ENCODE peak calls at places on chromosomes 11 and 22, in four cellular contexts. U, O, Q and V are unnamed samples. For H3K4me1, the result is how much of the 10 kb centered on the place peaks cover.

GRCh38 chr11:57456960-57457642 is 3.2 kb upstream of the RTN4RL2 start:
- DNase-seq in U (peak), O (peak), Q (peak), V (peak)

GRCh38 chr22:20863356-20863755 is 4.5 kb downstream of the SNAP29 start:
- DNase-seq in U (no peak), O (no peak), Q (no peak), V (no peak)

GRCh38 chr11:22042081-22042480 is 150.8 kb upstream of the ANO5 start:
- DNase-seq in U (no peak), O (no peak), Q (no peak), V (no peak)

GRCh38 chr11:6357222-6357621 is 33.1 kb upstream of the SMPD1 start:
- DNase-seq in U (peak), O (peak), Q (peak), V (peak)

GRCh38 chr11:78946945-78947914 is 372.6 kb upstream of the NARS2 start:
- DNase-seq in U (peak), O (no peak), Q (no peak), V (no peak)

GRCh38 chr11:78350101-78350645 is 67.4 kb downstream of the GAB2 start:
- DNase-seq in U (peak), O (peak), Q (peak), V (no peak)

GRCh38 chr11:107769189-107769588 is 57.3 kb upstream of the SLN start:
- DNase-seq in U (no peak), O (no peak), Q (no peak), V (no peak)

GRCh38 chr11:32511926-32512325 is 71.7 kb upstream of the EIF3M start:
- DNase-seq in U (no peak), O (no peak), Q (no peak), V (no peak)

GRCh38 chr22:25542231-25542630 is 22.2 kb upstream of the GRK3 start:
- DNase-seq in U (no peak), O (no peak), Q (no peak), V (no peak)

GRCh38 chr22:40524392-40525249 is 111.9 kb downstream of the MRTFA start:
- DNase-seq in U (no peak), O (no peak), Q (no peak), V (no peak)

GRCh38 chr11:60498853-60499252 is 6.3 kb downstream of the MS4A12 start:
- DNase-seq in U (no peak), O (no peak), Q (no peak), V (no peak)

GRCh38 chr22:23696326-23696851 is 5.6 kb downstream of the RGL4 start:
- DNase-seq in U (no peak), O (no peak), Q (no peak), V (no peak)

GRCh38 chr11:76672431-76673163 is 2.0 kb upstream of the LRRC32 start:
- DNase-seq in U (no peak), O (no peak), Q (no peak), V (no peak)

GRCh38 chr11:64123679-64124078 is 42.2 kb downstream of the MACROD1 start:
- DNase-seq in U (no peak), O (no peak), Q (no peak), V (no peak)

GRCh38 chr11:64122411-64123101 is 43.4 kb downstream of the MACROD1 start:
- DNase-seq in U (no peak), O (no peak), Q (no peak), V (no peak)

GRCh38 chr11:64123102-64123434 is 42.8 kb downstream of the MACROD1 start:
- DNase-seq in U (peak), O (no peak), Q (peak), V (peak)

GRCh38 chr11:64125676-64126075 is 40.2 kb downstream of the MACROD1 start:
- DNase-seq in U (no peak), O (no peak), Q (no peak), V (no peak)

GRCh38 chr11:64124147-64124546 is 41.8 kb downstream of the MACROD1 start:
- DNase-seq in U (no peak), O (no peak), Q (no peak), V (no peak)
- H3K4me1 ChIP-seq in U (under half), O (under half), Q (under half), V (under half)

GRCh38 chr22:35894464-35894878 is 134.2 kb downstream of the RBFOX2 start:
- DNase-seq in U (peak), O (no peak), Q (peak), V (no peak)
- H3K4me3 ChIP-seq in U (peak), O (peak), Q (peak), V (no peak)

GRCh38 chr11:2691991-2692841 is 7.6 kb downstream of the KCNQ1OT1 start:
- DNase-seq in U (peak), O (peak), Q (no peak), V (peak)
- H3K4me1 ChIP-seq in U (under half), O (under half), Q (half or more), V (under half)

GRCh38 chr22:27672721-27673387 is 128.7 kb downstream of the MN1 start:
- DNase-seq in U (no peak), O (no peak), Q (no peak), V (no peak)

GRCh38 chr22:27670701-27671412 is 130.7 kb downstream of the MN1 start:
- DNase-seq in U (no peak), O (peak), Q (peak), V (no peak)

GRCh38 chr22:27668828-27669797 is 132.4 kb downstream of the MN1 start:
- DNase-seq in U (no peak), O (peak), Q (peak), V (no peak)

GRCh38 chr22:27669798-27670599 is 131.6 kb downstream of the MN1 start:
- DNase-seq in U (no peak), O (peak), Q (no peak), V (no peak)

DNA sequence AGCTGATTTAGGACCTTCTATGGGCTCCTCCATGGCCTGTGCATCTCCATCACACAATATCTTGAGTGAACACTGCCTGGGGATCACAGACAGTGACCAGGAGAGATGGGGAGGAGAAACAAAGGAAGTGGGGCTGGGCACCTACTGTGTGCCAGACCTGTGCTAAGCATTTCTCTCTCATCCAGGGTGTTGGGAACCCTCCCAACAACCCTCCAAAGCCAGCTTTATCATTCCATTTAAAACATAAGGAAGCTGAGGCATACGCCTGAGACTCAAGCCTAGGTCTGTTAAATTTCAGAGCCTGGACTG is 130.2 kb downstream of the MN1 start:
- DNase-seq in U (no peak), O (no peak), Q (no peak), V (no peak)
- H3K4me3 ChIP-seq in U (no peak), O (no peak), Q (no peak), V (no peak)

GRCh38 chr11:118818130-118818529 is 27.2 kb upstream of the DDX6 start:
- DNase-seq in U (no peak), O (no peak), Q (no peak), V (no peak)

GRCh38 chr11:118819687-118820086 is 28.7 kb upstream of the DDX6 start:
- DNase-seq in U (no peak), O (no peak), Q (no peak), V (no peak)

DNA sequence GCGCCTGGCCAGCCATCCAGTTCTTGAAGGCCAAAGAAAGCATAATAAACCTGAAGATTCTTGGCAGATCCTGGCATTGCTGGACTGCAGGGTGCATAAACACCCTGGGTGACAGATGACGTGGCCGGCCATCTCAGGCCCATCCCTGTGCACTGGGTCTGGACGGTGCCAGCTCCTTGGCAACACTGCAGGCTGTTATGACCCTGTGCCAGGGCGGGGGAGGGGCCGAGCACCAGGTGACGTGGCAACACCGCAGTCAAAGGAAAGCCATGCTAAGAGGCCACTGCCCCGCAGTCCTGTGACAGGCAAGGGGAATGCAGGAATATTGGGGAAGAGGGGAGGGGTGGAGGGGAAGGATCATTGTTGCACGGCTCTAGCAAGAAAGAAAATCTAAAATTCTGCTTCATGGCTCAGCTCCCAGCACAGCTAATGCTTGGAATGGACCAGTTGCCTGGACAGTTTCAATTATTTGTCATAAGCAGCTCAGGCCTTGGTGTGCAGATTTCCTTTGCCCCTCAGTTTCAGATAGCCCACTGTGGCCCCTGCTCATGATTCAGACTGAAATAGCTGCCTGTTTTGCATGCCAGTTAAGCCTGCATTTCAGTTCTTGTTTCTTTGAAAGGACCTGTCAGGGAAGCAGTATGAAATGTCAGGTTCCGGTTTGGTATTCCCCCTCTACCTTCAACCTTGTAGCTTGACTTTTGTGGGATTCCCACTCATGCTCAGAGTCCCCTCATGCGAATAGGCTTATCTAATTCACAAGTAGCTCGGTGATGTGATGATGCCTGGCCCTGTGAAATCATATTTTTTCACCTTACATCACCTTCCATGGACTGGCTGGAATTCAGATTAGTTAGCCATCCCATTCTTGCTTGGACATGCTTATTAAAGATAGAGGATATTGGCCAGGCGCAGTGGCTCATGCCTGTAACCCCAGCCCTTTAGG is 29.7 kb upstream of the DDX6 start:
- DNase-seq in U (peak), O (peak), Q (peak), V (peak)
- H3K4me1 ChIP-seq in U (under half), O (under half), Q (under half), V (under half)

GRCh38 chr11:68903288-68903630 is 373 bp downstream of the MRPL21 start:
- DNase-seq in U (no peak), O (no peak), Q (no peak), V (no peak)

GRCh38 chr11:68903631-68904457 is at the start of the genes IGHMBP2 and MRPL21:
- DNase-seq in U (peak), O (peak), Q (peak), V (peak)

GRCh38 chr11:68908273-68908672 is 4.6 kb downstream of the IGHMBP2 start:
- DNase-seq in U (peak), O (no peak), Q (no peak), V (no peak)

GRCh38 chr11:68904458-68904847 is 762 bp downstream of the IGHMBP2 start:
- DNase-seq in U (peak), O (no peak), Q (no peak), V (peak)

GRCh38 chr11:68905421-68906360 is 2.0 kb downstream of the IGHMBP2 start:
- DNase-seq in U (peak), O (peak), Q (no peak), V (no peak)
- H3K4me3 ChIP-seq in U (peak), O (peak), Q (no peak), V (no peak)

DNA sequence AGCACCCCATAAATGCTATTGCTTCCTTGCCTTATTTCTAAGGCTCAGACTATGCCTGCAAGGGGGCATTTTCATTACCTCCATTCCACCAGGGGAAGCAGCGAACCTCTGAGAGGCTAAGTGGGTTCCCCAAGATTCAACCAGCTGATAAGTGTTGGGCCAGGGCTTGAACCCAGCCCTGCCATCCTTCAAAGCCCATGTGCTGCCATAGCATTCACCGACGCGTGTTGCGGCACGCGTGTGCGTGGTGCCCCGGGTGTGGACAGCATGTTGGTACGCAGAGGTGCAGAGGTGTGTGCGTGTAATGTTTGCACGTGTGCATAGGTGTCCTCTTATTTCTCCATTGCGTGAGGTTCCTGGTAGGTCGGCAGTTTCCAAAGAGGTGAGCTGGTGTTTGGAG is 66.0 kb upstream of the PPARA start:
- DNase-seq in U (no peak), O (no peak), Q (no peak), V (no peak)
- H3K4me1 ChIP-seq in U (half or more), O (under half), Q (half or more), V (under half)